ENCODE peak calls at places on chromosomes 13 and 19, in eight cellular contexts. One of them, this sample, is unnamed.

GRCh38 chr13:21014139-21014665 is 47.2 kb downstream of the LATS2 start:
- DNase-seq in stimulated activated CD8-positive, alpha-beta memory T cell treated with anti-CD3 and anti-CD28 coated beads, Interleukin-2, amount 100 ng/mL, for 48 hours: no peak
- DNase-seq in NK-92 treated with Interleukin-12 subunit alpha and Interleukin-12 subunit beta, amount 100 ng/mL, for 24 hours: no peak
- DNase-seq in T-cell: no peak
- DNase-seq in activated T-cell treated with anti-CD3 and anti-CD28 coated beads, Interleukin-2, amount 50 U/mL, for 48 hours: no peak
- DNase-seq in astrocyte of the cerebellum: no peak
- DNase-seq in IMR-90: no peak
- DNase-seq in C1 segment of cervical spinal cord: peak
- DNase-seq in this sample: no peak

GRCh38 chr19:43525836-43526771 is 897 bp downstream of the ETHE1 start:
- DNase-seq in stimulated activated CD8-positive, alpha-beta memory T cell treated with anti-CD3 and anti-CD28 coated beads, Interleukin-2, amount 100 ng/mL, for 48 hours: no peak
- DNase-seq in NK-92 treated with Interleukin-12 subunit alpha and Interleukin-12 subunit beta, amount 100 ng/mL, for 24 hours: no peak
- DNase-seq in T-cell: no peak
- DNase-seq in activated T-cell treated with anti-CD3 and anti-CD28 coated beads, Interleukin-2, amount 50 U/mL, for 48 hours: peak
- DNase-seq in astrocyte of the cerebellum: no peak
- DNase-seq in IMR-90: peak
- DNase-seq in C1 segment of cervical spinal cord: peak
- DNase-seq in this sample: peak

GRCh38 chr13:43584711-43585110 is 202.1 kb downstream of the ENOX1 start:
- DNase-seq in stimulated activated CD8-positive, alpha-beta memory T cell treated with anti-CD3 and anti-CD28 coated beads, Interleukin-2, amount 100 ng/mL, for 48 hours: no peak
- DNase-seq in NK-92 treated with Interleukin-12 subunit alpha and Interleukin-12 subunit beta, amount 100 ng/mL, for 24 hours: no peak
- DNase-seq in T-cell: no peak
- DNase-seq in activated T-cell treated with anti-CD3 and anti-CD28 coated beads, Interleukin-2, amount 50 U/mL, for 48 hours: no peak
- DNase-seq in astrocyte of the cerebellum: no peak
- DNase-seq in IMR-90: no peak
- DNase-seq in C1 segment of cervical spinal cord: no peak
- DNase-seq in this sample: no peak

GRCh38 chr19:35977446-35978222 is 17.4 kb upstream of the SDHAF1 start:
- DNase-seq in stimulated activated CD8-positive, alpha-beta memory T cell treated with anti-CD3 and anti-CD28 coated beads, Interleukin-2, amount 100 ng/mL, for 48 hours: no peak
- DNase-seq in NK-92 treated with Interleukin-12 subunit alpha and Interleukin-12 subunit beta, amount 100 ng/mL, for 24 hours: no peak
- DNase-seq in T-cell: no peak
- DNase-seq in activated T-cell treated with anti-CD3 and anti-CD28 coated beads, Interleukin-2, amount 50 U/mL, for 48 hours: peak
- DNase-seq in astrocyte of the cerebellum: no peak
- DNase-seq in IMR-90: no peak
- DNase-seq in C1 segment of cervical spinal cord: peak
- DNase-seq in this sample: no peak

GRCh38 chr19:33715462-33715861 is 81.2 kb upstream of the KCTD15 start:
- DNase-seq in stimulated activated CD8-positive, alpha-beta memory T cell treated with anti-CD3 and anti-CD28 coated beads, Interleukin-2, amount 100 ng/mL, for 48 hours: no peak
- DNase-seq in NK-92 treated with Interleukin-12 subunit alpha and Interleukin-12 subunit beta, amount 100 ng/mL, for 24 hours: no peak
- DNase-seq in T-cell: no peak
- DNase-seq in activated T-cell treated with anti-CD3 and anti-CD28 coated beads, Interleukin-2, amount 50 U/mL, for 48 hours: no peak
- DNase-seq in astrocyte of the cerebellum: no peak
- DNase-seq in IMR-90: no peak
- DNase-seq in C1 segment of cervical spinal cord: peak
- DNase-seq in this sample: no peak

GRCh38 chr13:106484755-106485193 is 50.7 kb downstream of the EFNB2 start:
- DNase-seq in stimulated activated CD8-positive, alpha-beta memory T cell treated with anti-CD3 and anti-CD28 coated beads, Interleukin-2, amount 100 ng/mL, for 48 hours: no peak
- DNase-seq in NK-92 treated with Interleukin-12 subunit alpha and Interleukin-12 subunit beta, amount 100 ng/mL, for 24 hours: no peak
- DNase-seq in T-cell: no peak
- DNase-seq in activated T-cell treated with anti-CD3 and anti-CD28 coated beads, Interleukin-2, amount 50 U/mL, for 48 hours: no peak
- DNase-seq in astrocyte of the cerebellum: no peak
- DNase-seq in IMR-90: peak
- DNase-seq in C1 segment of cervical spinal cord: no peak
- DNase-seq in this sample: no peak

GRCh38 chr19:28414748-28415147 is 798.2 kb downstream of the UQCRFS1 start:
- DNase-seq in stimulated activated CD8-positive, alpha-beta memory T cell treated with anti-CD3 and anti-CD28 coated beads, Interleukin-2, amount 100 ng/mL, for 48 hours: no peak
- DNase-seq in NK-92 treated with Interleukin-12 subunit alpha and Interleukin-12 subunit beta, amount 100 ng/mL, for 24 hours: no peak
- DNase-seq in T-cell: no peak
- DNase-seq in activated T-cell treated with anti-CD3 and anti-CD28 coated beads, Interleukin-2, amount 50 U/mL, for 48 hours: no peak
- DNase-seq in astrocyte of the cerebellum: no peak
- DNase-seq in IMR-90: no peak
- DNase-seq in C1 segment of cervical spinal cord: no peak
- DNase-seq in this sample: no peak

GRCh38 chr19:29576761-29577661 is 29.1 kb upstream of the POP4 start:
- DNase-seq in stimulated activated CD8-positive, alpha-beta memory T cell treated with anti-CD3 and anti-CD28 coated beads, Interleukin-2, amount 100 ng/mL, for 48 hours: peak
- DNase-seq in NK-92 treated with Interleukin-12 subunit alpha and Interleukin-12 subunit beta, amount 100 ng/mL, for 24 hours: no peak
- DNase-seq in T-cell: no peak
- DNase-seq in activated T-cell treated with anti-CD3 and anti-CD28 coated beads, Interleukin-2, amount 50 U/mL, for 48 hours: peak
- DNase-seq in astrocyte of the cerebellum: no peak
- DNase-seq in IMR-90: peak
- DNase-seq in C1 segment of cervical spinal cord: no peak
- DNase-seq in this sample: no peak

GRCh38 chr13:114161644-114162532 is 17.2 kb upstream of the CFAP97D2 start:
- DNase-seq in stimulated activated CD8-positive, alpha-beta memory T cell treated with anti-CD3 and anti-CD28 coated beads, Interleukin-2, amount 100 ng/mL, for 48 hours: no peak
- DNase-seq in NK-92 treated with Interleukin-12 subunit alpha and Interleukin-12 subunit beta, amount 100 ng/mL, for 24 hours: no peak
- DNase-seq in T-cell: no peak
- DNase-seq in activated T-cell treated with anti-CD3 and anti-CD28 coated beads, Interleukin-2, amount 50 U/mL, for 48 hours: no peak
- DNase-seq in astrocyte of the cerebellum: no peak
- DNase-seq in IMR-90: peak
- DNase-seq in C1 segment of cervical spinal cord: no peak
- DNase-seq in this sample: peak

GRCh38 chr19:35513231-35513974 is at the start of gene DMKN:
- DNase-seq in stimulated activated CD8-positive, alpha-beta memory T cell treated with anti-CD3 and anti-CD28 coated beads, Interleukin-2, amount 100 ng/mL, for 48 hours: no peak
- DNase-seq in NK-92 treated with Interleukin-12 subunit alpha and Interleukin-12 subunit beta, amount 100 ng/mL, for 24 hours: no peak
- DNase-seq in T-cell: no peak
- DNase-seq in activated T-cell treated with anti-CD3 and anti-CD28 coated beads, Interleukin-2, amount 50 U/mL, for 48 hours: no peak
- DNase-seq in astrocyte of the cerebellum: no peak
- DNase-seq in IMR-90: peak
- DNase-seq in C1 segment of cervical spinal cord: no peak
- DNase-seq in this sample: no peak

GRCh38 chr19:29667390-29667783 is 2.1 kb downstream of the PLEKHF1 start:
- DNase-seq in stimulated activated CD8-positive, alpha-beta memory T cell treated with anti-CD3 and anti-CD28 coated beads, Interleukin-2, amount 100 ng/mL, for 48 hours: no peak
- DNase-seq in NK-92 treated with Interleukin-12 subunit alpha and Interleukin-12 subunit beta, amount 100 ng/mL, for 24 hours: no peak
- DNase-seq in T-cell: no peak
- DNase-seq in activated T-cell treated with anti-CD3 and anti-CD28 coated beads, Interleukin-2, amount 50 U/mL, for 48 hours: no peak
- DNase-seq in astrocyte of the cerebellum: no peak
- DNase-seq in IMR-90: no peak
- DNase-seq in C1 segment of cervical spinal cord: no peak
- DNase-seq in this sample: no peak

This sample was measured in stomach.